ENCODE peak calls at places on chromosomes 2 and 18, in five cellular contexts. N, U, M, W and E are unnamed samples.

GRCh38 chr2:217797661-217798069 is 205.1 kb downstream of the TNS1 start:
- DNase-seq in N (peak), W (no peak), M (peak), U (no peak), E (peak)

GRCh38 chr2:191202209-191202721 is 42.9 kb upstream of the MYO1B start:
- DNase-seq in U (no peak), M (no peak), N (peak), W (no peak), E (no peak)

GRCh38 chr18:63979409-63979908 is 9.6 kb downstream of the SERPINB8 start:
- DNase-seq in N (peak), W (peak), M (peak), U (no peak), E (peak)

GRCh38 chr18:499351-500229 is 911 bp downstream of the COLEC12 start:
- DNase-seq in W (peak), M (no peak), U (no peak), N (peak), E (peak)

GRCh38 chr18:8741524-8741923 is 36.2 kb downstream of the MTCL1 start:
- DNase-seq in M (no peak), U (no peak), W (no peak), N (no peak), E (no peak)

GRCh38 chr2:155266109-155266508 is 567.6 kb downstream of the KCNJ3 start:
- DNase-seq in W (no peak), N (no peak), U (no peak), M (no peak), E (no peak)

GRCh38 chr2:104254017-104254416 is 599.9 kb upstream of the POU3F3 start:
- DNase-seq in U (no peak), W (no peak), M (no peak), N (no peak), E (no peak)

GRCh38 chr2:38381381-38382143 is 4.5 kb upstream of the ATL2 start:
- DNase-seq in M (no peak), U (no peak), N (no peak), W (no peak), E (no peak)

GRCh38 chr2:155250800-155251199 is 552.3 kb downstream of the KCNJ3 start:
- DNase-seq in N (no peak), U (no peak), W (peak), M (no peak), E (peak)

GRCh38 chr2:203741566-203741965 is 35.1 kb downstream of the CD28 start:
- DNase-seq in U (no peak), N (no peak), M (no peak), W (no peak), E (no peak)

GRCh38 chr2:169093535-169093934 is 24.2 kb downstream of the DHRS9 start:
- DNase-seq in M (no peak), U (no peak), N (no peak), W (no peak), E (no peak)

GRCh38 chr2:203301667-203302066 is 26.5 kb upstream of the ABI2 start:
- DNase-seq in N (peak), W (no peak), U (no peak), M (no peak), E (no peak)

GRCh38 chr2:218569038-218569431 is 396 bp downstream of the CNOT9 start:
- DNase-seq in N (peak), M (no peak), U (no peak), W (peak), E (peak)

GRCh38 chr2:171741189-171741588 is 53.9 kb downstream of the DYNC1I2 start:
- DNase-seq in N (peak), U (peak), M (no peak), W (no peak), E (no peak)

GRCh38 chr2:128783193-128783671 is 464.6 kb upstream of the HS6ST1 start:
- DNase-seq in W (no peak), N (no peak), U (no peak), M (no peak), E (no peak)

GRCh38 chr2:181047829-181048228 is 67.4 kb downstream of the UBE2E3 start:
- DNase-seq in U (no peak), M (no peak), W (no peak), N (no peak), E (no peak)

GRCh38 chr2:235966396-235966795 is 201.8 kb downstream of the GBX2 start:
- DNase-seq in W (peak), U (no peak), M (no peak), N (no peak), E (no peak)

GRCh38 chr18:55779711-55780590 is 192.0 kb upstream of the TCF4 start:
- DNase-seq in W (no peak), U (no peak), M (no peak), N (peak), E (peak)

GRCh38 chr2:231037731-231038482 is 584 bp downstream of the C2orf72 start:
- DNase-seq in N (no peak), M (peak), W (no peak), U (no peak), E (peak)

GRCh38 chr2:72813841-72814240 is 12.0 kb downstream of the EXOC6B start:
- DNase-seq in U (no peak), M (no peak), N (peak), W (no peak), E (no peak)

GRCh38 chr2:96197541-96198255 is 10.9 kb downstream of the STARD7 start:
- DNase-seq in W (no peak), M (no peak), N (no peak), U (no peak), E (no peak)

GRCh38 chr2:33292981-33293586 is 183.4 kb upstream of the RASGRP3 start:
- DNase-seq in W (no peak), N (no peak), M (no peak), U (no peak), E (no peak)

GRCh38 chr2:108329771-108330170 is 41.1 kb downstream of the SULT1C2 start:
- DNase-seq in W (no peak), M (no peak), U (no peak), N (no peak), E (no peak)

GRCh38 chr2:160651416-160652200 is 158.0 kb upstream of the RBMS1 start:
- DNase-seq in U (no peak), N (peak), M (no peak), W (no peak), E (no peak)

GRCh38 chr2:119694994-119695521 is 16.1 kb downstream of the TMEM177 start:
- DNase-seq in U (no peak), W (peak), N (peak), M (no peak), E (no peak)

GRCh38 chr2:158464426-158465281 is 7.9 kb downstream of the PKP4 start:
- DNase-seq in M (peak), N (peak), W (peak), U (no peak), E (peak)

GRCh38 chr2:165016772-165017411 is 61.6 kb upstream of the SLC38A11 start:
- DNase-seq in U (no peak), N (peak), M (no peak), W (peak), E (peak)

GRCh38 chr2:24054366-24055010 is 4.9 kb downstream of the FKBP1B start:
- DNase-seq in N (no peak), M (no peak), W (no peak), U (no peak), E (peak)

GRCh38 chr2:145654746-145655145 is 1134.8 kb upstream of the ZEB2 start:
- DNase-seq in U (no peak), N (no peak), M (no peak), W (no peak), E (no peak)

GRCh38 chr2:70498054-70498453 is 55.6 kb downstream of the TGFA start:
- DNase-seq in M (no peak), U (no peak), N (no peak), W (peak), E (peak)

GRCh38 chr2:8548065-8548870 is 133.6 kb upstream of the ID2 start:
- DNase-seq in M (no peak), N (no peak), W (no peak), U (no peak), E (no peak)

GRCh38 chr18:44996261-44996660 is 315.6 kb downstream of the SETBP1 start:
- DNase-seq in M (no peak), U (no peak), N (no peak), W (no peak), E (no peak)
- TF ChIP-seq MXI1 in M (no peak), U (no peak), N (no peak), W (no peak), E (no peak)

DNA sequence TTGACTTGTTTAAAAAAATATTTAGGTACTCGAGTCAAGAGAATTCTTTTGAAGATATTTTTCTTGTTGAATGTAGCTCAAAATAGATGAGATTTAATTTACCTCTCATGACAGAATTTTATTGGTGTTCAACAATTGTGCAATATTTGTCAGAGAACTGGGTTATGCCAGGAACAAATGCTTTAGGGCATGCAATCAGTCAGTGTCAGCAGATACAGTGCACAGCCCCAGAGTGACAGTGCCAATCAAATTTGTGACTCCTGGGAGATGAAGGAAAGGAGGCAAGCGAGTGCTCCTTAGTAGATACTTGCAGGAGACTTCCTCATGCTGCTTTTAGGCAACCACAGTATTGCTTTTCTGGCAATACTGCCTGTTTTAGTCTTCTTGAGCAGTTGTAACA is 81.2 kb upstream of the DSEL start:
- DNase-seq in N (no peak), U (no peak), W (no peak), M (no peak), E (no peak)
- TF ChIP-seq MXI1 in N (no peak), U (no peak), W (no peak), M (no peak), E (no peak)

GRCh38 chr2:187879491-187879890 is 325.3 kb upstream of the TFPI start:
- DNase-seq in M (no peak), W (no peak), U (no peak), N (no peak), E (no peak)

GRCh38 chr2:187878096-187878495 is 323.9 kb upstream of the TFPI start:
- DNase-seq in N (no peak), M (no peak), W (no peak), U (no peak), E (no peak)

GRCh38 chr2:187884003-187884402 is 329.8 kb upstream of the TFPI start:
- DNase-seq in N (no peak), M (no peak), W (no peak), U (no peak), E (no peak)
- TF ChIP-seq MXI1 in N (no peak), M (no peak), W (no peak), U (no peak), E (no peak)

DNA sequence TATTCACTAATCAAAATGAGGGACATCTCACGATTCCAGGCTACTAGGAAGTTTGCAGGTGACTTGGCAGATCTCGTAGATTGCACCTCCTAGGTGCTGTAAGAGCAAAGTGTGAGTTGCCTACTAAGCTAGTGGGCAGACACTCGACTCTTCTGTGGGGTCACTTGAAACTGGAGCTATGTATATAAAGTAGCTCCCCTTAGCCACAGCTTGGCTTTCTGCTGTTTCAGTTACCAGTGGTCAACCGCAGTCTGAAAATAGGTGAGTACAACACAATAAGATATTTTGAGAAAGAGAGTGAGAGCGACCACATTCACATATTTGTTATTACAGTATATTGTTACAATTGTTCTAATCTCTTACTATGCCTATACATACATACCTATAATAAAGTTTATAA is 23.3 kb downstream of the CTAGE1 start:
- DNase-seq in N (no peak), U (no peak), W (no peak), M (no peak), E (no peak)
- TF ChIP-seq MXI1 in N (no peak), U (no peak), W (no peak), M (no peak), E (no peak)

DNA sequence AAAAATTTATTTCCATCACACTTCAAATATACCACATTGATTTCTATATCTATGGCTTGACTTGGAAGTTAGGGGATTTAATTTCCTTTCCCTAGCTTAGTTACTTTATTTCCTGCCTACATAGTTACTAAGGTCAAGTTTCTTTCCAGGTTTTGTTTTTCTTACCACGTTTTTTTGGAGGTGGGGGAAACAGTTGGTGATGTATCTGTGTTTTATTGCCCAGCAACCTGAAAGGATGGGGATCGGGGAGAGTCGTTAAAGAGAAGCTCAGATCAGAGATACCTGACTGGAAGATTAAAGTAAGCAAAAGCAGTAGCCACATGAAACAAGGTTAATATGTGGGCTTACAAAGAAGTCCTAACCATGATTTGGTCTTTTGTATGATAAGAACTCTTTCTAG is 127.8 kb downstream of the OSBPL6 start:
- DNase-seq in U (no peak), N (no peak), W (no peak), M (no peak), E (no peak)
- TF ChIP-seq MXI1 in U (no peak), N (no peak), W (no peak), M (no peak), E (no peak)